ENCODE peak calls at places on chromosomes 7 and 10, in seven cellular contexts. One of them, this sample, is unnamed.

GRCh38 chr10:93221521-93221920 is 147.8 kb downstream of the CYP26A1 start:
- DNase-seq in GM23248: no peak
- DNase-seq in fibroblast of lung: no peak
- DNase-seq in DND-41: no peak
- DNase-seq in adipocyte: no peak
- DNase-seq in NT2/D1: no peak
- DNase-seq in HCT116: no peak
- DNase-seq in this sample: no peak

GRCh38 chr7:130971297-130971696 is 237.3 kb upstream of the KLF14 start:
- DNase-seq in GM23248: no peak
- DNase-seq in HCT116: no peak
- DNase-seq in NT2/D1: no peak
- DNase-seq in fibroblast of lung: no peak
- DNase-seq in DND-41: no peak
- DNase-seq in adipocyte: no peak
- DNase-seq in this sample: no peak

GRCh38 chr7:148856035-148856881 is 27.8 kb downstream of the EZH2 start:
- DNase-seq in DND-41: peak; percentile 39
- DNase-seq in HCT116: peak; percentile 28
- DNase-seq in GM23248: peak; percentile 55
- DNase-seq in adipocyte: peak; percentile 48
- DNase-seq in NT2/D1: peak; percentile 9
- DNase-seq in fibroblast of lung: no peak
- DNase-seq in this sample: no peak

GRCh38 chr7:46123-46829 is 146.1 kb upstream of the FAM20C start:
- DNase-seq in HCT116: no peak
- DNase-seq in DND-41: no peak
- DNase-seq in adipocyte: no peak
- DNase-seq in GM23248: no peak
- DNase-seq in NT2/D1: no peak
- DNase-seq in fibroblast of lung: no peak
- DNase-seq in this sample: peak; percentile 44

GRCh38 chr7:82886324-82886723 is 276.4 kb downstream of the PCLO start:
- DNase-seq in GM23248: no peak
- DNase-seq in DND-41: no peak
- DNase-seq in HCT116: no peak
- DNase-seq in adipocyte: peak; percentile 3
- DNase-seq in NT2/D1: no peak
- DNase-seq in fibroblast of lung: no peak
- DNase-seq in this sample: no peak

GRCh38 chr10:115854740-115855435 is 418.1 kb downstream of the GFRA1 start:
- DNase-seq in fibroblast of lung: peak; percentile 31
- DNase-seq in NT2/D1: no peak
- DNase-seq in DND-41: no peak
- DNase-seq in GM23248: peak; percentile 19
- DNase-seq in adipocyte: peak; percentile 13
- DNase-seq in HCT116: no peak
- DNase-seq in this sample: no peak

GRCh38 chr10:47029181-47029971 is 118.1 kb downstream of the PTPN20 start:
- DNase-seq in adipocyte: no peak
- DNase-seq in HCT116: no peak
- DNase-seq in fibroblast of lung: no peak
- DNase-seq in DND-41: no peak
- DNase-seq in GM23248: peak; percentile 29
- DNase-seq in NT2/D1: no peak
- DNase-seq in this sample: no peak

GRCh38 chr7:44244282-44244681 is 43.5 kb downstream of the YKT6 start:
- DNase-seq in GM23248: peak; percentile 50
- DNase-seq in fibroblast of lung: no peak
- DNase-seq in DND-41: peak; percentile 16
- DNase-seq in adipocyte: peak; percentile 33
- DNase-seq in HCT116: no peak
- DNase-seq in NT2/D1: no peak
- DNase-seq in this sample: no peak

GRCh38 chr10:100923580-100923979 is 10.8 kb downstream of the SLF2 start:
- DNase-seq in DND-41: no peak
- DNase-seq in fibroblast of lung: peak; percentile 54
- DNase-seq in adipocyte: no peak
- DNase-seq in NT2/D1: no peak
- DNase-seq in GM23248: peak; percentile 18
- DNase-seq in HCT116: no peak
- DNase-seq in this sample: no peak

GRCh38 chr7:90345548-90346319 is 782 bp upstream of the GTPBP10 start:
- DNase-seq in DND-41: no peak
- DNase-seq in HCT116: no peak
- DNase-seq in NT2/D1: no peak
- DNase-seq in fibroblast of lung: peak; percentile 74
- DNase-seq in adipocyte: peak; percentile 52
- DNase-seq in GM23248: peak; percentile 66
- DNase-seq in this sample: no peak

GRCh38 chr10:75623310-75623940 is 192.0 kb downstream of the LRMDA start:
- DNase-seq in NT2/D1: no peak
- DNase-seq in DND-41: no peak
- DNase-seq in GM23248: no peak
- DNase-seq in HCT116: no peak
- DNase-seq in fibroblast of lung: no peak
- DNase-seq in adipocyte: peak; percentile 0
- DNase-seq in this sample: no peak

GRCh38 chr7:1487466-1487865 is 16.7 kb downstream of the INTS1 start:
- DNase-seq in GM23248: no peak
- DNase-seq in adipocyte: no peak
- DNase-seq in DND-41: no peak
- DNase-seq in NT2/D1: no peak
- DNase-seq in HCT116: no peak
- DNase-seq in fibroblast of lung: no peak
- DNase-seq in this sample: no peak

GRCh38 chr10:71357792-71358265 is 38.8 kb downstream of the SLC29A3 start:
- DNase-seq in fibroblast of lung: peak; percentile 20
- DNase-seq in GM23248: peak; percentile 40
- DNase-seq in DND-41: no peak
- DNase-seq in NT2/D1: no peak
- DNase-seq in adipocyte: no peak
- DNase-seq in HCT116: no peak
- DNase-seq in this sample: peak; percentile 82

GRCh38 chr7:74225400-74225799 is 15.6 kb downstream of the LAT2 start:
- DNase-seq in GM23248: no peak
- DNase-seq in DND-41: no peak
- DNase-seq in fibroblast of lung: no peak
- DNase-seq in adipocyte: no peak
- DNase-seq in HCT116: no peak
- DNase-seq in NT2/D1: no peak
- DNase-seq in this sample: no peak

GRCh38 chr7:28169166-28169713 is 11.4 kb downstream of the JAZF1 start:
- DNase-seq in adipocyte: no peak
- DNase-seq in fibroblast of lung: peak; percentile 51
- DNase-seq in DND-41: no peak
- DNase-seq in NT2/D1: no peak
- DNase-seq in GM23248: peak; percentile 23
- DNase-seq in HCT116: no peak
- DNase-seq in this sample: no peak

GRCh38 chr10:110324805-110325280 is 20.1 kb upstream of the SMNDC1 start:
- DNase-seq in GM23248: no peak
- DNase-seq in adipocyte: no peak
- DNase-seq in fibroblast of lung: no peak
- DNase-seq in DND-41: no peak
- DNase-seq in HCT116: no peak
- DNase-seq in NT2/D1: no peak
- DNase-seq in this sample: no peak

GRCh38 chr10:68562666-68563522 is 2.8 kb downstream of the TET1 start:
- DNase-seq in HCT116: no peak
- DNase-seq in GM23248: peak; percentile 67
- DNase-seq in adipocyte: peak; percentile 60
- DNase-seq in DND-41: peak; percentile 56
- DNase-seq in fibroblast of lung: peak; percentile 67
- DNase-seq in NT2/D1: no peak
- DNase-seq in this sample: no peak

GRCh38 chr10:68560201-68560915 is at the start of gene TET1:
- DNase-seq in NT2/D1: no peak
- DNase-seq in HCT116: peak; percentile 33
- DNase-seq in DND-41: peak; percentile 57
- DNase-seq in GM23248: peak; percentile 57
- DNase-seq in adipocyte: peak; percentile 79
- DNase-seq in fibroblast of lung: peak; percentile 54
- DNase-seq in this sample: peak; percentile 73

GRCh38 chr10:68559872-68560200 is 301 bp upstream of the TET1 start:
- DNase-seq in NT2/D1: no peak
- DNase-seq in fibroblast of lung: no peak
- DNase-seq in HCT116: peak; percentile 8
- DNase-seq in adipocyte: peak; percentile 66
- DNase-seq in GM23248: peak; percentile 54
- DNase-seq in DND-41: no peak
- DNase-seq in this sample: no peak

GRCh38 chr10:68560916-68561691 is 967 bp downstream of the TET1 start:
- DNase-seq in GM23248: peak; percentile 54
- DNase-seq in DND-41: no peak
- DNase-seq in fibroblast of lung: peak; percentile 34
- DNase-seq in adipocyte: peak; percentile 74
- DNase-seq in HCT116: no peak
- DNase-seq in NT2/D1: no peak
- DNase-seq in this sample: peak; percentile 79

DNA sequence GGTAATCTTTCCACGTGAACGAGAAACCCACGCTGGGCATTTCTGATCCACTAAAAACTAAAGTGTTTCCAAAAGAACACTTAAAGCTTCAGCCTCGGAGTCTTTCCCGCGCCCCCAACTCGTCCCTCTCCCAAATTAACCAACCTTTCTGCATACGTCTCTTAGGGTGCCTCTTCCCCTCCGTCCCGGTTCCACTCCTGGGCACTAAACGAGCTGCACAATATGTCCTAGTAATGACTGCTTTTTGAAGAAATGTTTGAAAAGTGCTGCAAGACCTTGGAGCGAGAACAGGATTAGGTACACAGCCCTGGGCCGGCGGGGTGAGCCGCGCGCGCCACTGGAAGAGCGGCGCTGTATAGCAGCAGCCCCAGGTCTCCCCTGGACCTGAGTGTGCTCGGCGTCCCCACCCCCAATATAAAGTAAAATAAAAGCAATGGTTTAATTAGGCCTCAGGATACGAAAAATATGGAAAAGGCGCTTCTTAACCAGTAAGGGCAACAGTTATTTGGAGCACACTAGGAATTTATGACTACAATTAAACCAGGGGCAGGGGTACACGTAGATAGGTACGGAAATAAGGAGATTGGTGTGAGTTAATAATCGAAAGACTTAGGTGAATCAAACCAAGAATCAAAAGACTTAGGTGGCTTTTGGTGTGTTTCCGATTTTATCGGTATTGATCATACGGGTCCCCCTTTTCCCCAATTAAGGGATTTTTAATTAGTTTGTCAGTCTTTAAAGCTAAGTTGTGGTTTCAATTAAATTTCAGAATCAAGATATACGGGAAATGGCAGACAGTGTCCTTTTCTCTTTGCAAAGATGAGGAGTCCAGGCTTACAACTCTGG is 1.9 kb downstream of the TET1 start:
- DNase-seq in fibroblast of lung: peak; percentile 36
- DNase-seq in HCT116: no peak
- DNase-seq in adipocyte: no peak
- DNase-seq in GM23248: peak; percentile 54
- DNase-seq in NT2/D1: no peak
- DNase-seq in DND-41: no peak
- DNase-seq in this sample: no peak
- H3K9ac ChIP-seq in fibroblast of lung: no peak overlapping the region
- H3K9ac ChIP-seq in HCT116: no peak overlapping the region
- H3K9ac ChIP-seq in adipocyte: peak overlapping the region; percentile 80
- H3K9ac ChIP-seq in GM23248: peak overlapping the region; percentile 62
- H3K9ac ChIP-seq in NT2/D1: peak overlapping the region; percentile 76
- H3K9ac ChIP-seq in DND-41: peak overlapping the region; percentile 52
- H3K9ac ChIP-seq in this sample: no peak overlapping the region

GRCh38 chr7:18494821-18495408 is 634 bp upstream of the HDAC9 start:
- DNase-seq in DND-41: no peak
- DNase-seq in HCT116: no peak
- DNase-seq in fibroblast of lung: peak; percentile 82
- DNase-seq in GM23248: peak; percentile 88
- DNase-seq in NT2/D1: no peak
- DNase-seq in adipocyte: peak; percentile 69
- DNase-seq in this sample: no peak
- H3K4me3 ChIP-seq in DND-41: no peak overlapping the region
- H3K4me3 ChIP-seq in HCT116: no peak overlapping the region
- H3K4me3 ChIP-seq in fibroblast of lung: peak overlapping the region; percentile 35
- H3K4me3 ChIP-seq in GM23248: peak overlapping the region; percentile 54
- H3K4me3 ChIP-seq in NT2/D1: no peak overlapping the region
- H3K4me3 ChIP-seq in adipocyte: peak overlapping the region; percentile 76
- H3K4me3 ChIP-seq in this sample: no peak overlapping the region

GRCh38 chr7:35819954-35820703 is 19.3 kb downstream of the SEPTIN7 start:
- DNase-seq in DND-41: no peak
- DNase-seq in fibroblast of lung: no peak
- DNase-seq in HCT116: no peak
- DNase-seq in GM23248: no peak
- DNase-seq in NT2/D1: no peak
- DNase-seq in adipocyte: no peak
- DNase-seq in this sample: no peak

GRCh38 chr7:35818513-35818912 is 17.7 kb downstream of the SEPTIN7 start:
- DNase-seq in HCT116: no peak
- DNase-seq in fibroblast of lung: no peak
- DNase-seq in adipocyte: no peak
- DNase-seq in NT2/D1: no peak
- DNase-seq in GM23248: no peak
- DNase-seq in DND-41: no peak
- DNase-seq in this sample: no peak

GRCh38 chr7:35819310-35819709 is 18.5 kb downstream of the SEPTIN7 start:
- DNase-seq in fibroblast of lung: no peak
- DNase-seq in GM23248: no peak
- DNase-seq in DND-41: no peak
- DNase-seq in NT2/D1: no peak
- DNase-seq in HCT116: no peak
- DNase-seq in adipocyte: no peak
- DNase-seq in this sample: no peak

GRCh38 chr7:35823440-35823839 is 22.6 kb downstream of the SEPTIN7 start:
- DNase-seq in adipocyte: no peak
- DNase-seq in DND-41: no peak
- DNase-seq in NT2/D1: no peak
- DNase-seq in HCT116: no peak
- DNase-seq in fibroblast of lung: no peak
- DNase-seq in GM23248: no peak
- DNase-seq in this sample: no peak

GRCh38 chr7:35820858-35821257 is 20.0 kb downstream of the SEPTIN7 start:
- DNase-seq in adipocyte: no peak
- DNase-seq in DND-41: no peak
- DNase-seq in HCT116: no peak
- DNase-seq in GM23248: no peak
- DNase-seq in NT2/D1: no peak
- DNase-seq in fibroblast of lung: no peak
- DNase-seq in this sample: no peak
- H3K9me3 ChIP-seq in adipocyte: peaks cover 6% of the 10 kb centered on the region
- H3K9me3 ChIP-seq in DND-41: no peaks in the 10 kb centered on the region
- H3K9me3 ChIP-seq in HCT116: no peaks in the 10 kb centered on the region
- H3K9me3 ChIP-seq in GM23248: no peaks in the 10 kb centered on the region
- H3K9me3 ChIP-seq in NT2/D1: no peaks in the 10 kb centered on the region
- H3K9me3 ChIP-seq in fibroblast of lung: no peaks in the 10 kb centered on the region
- H3K9me3 ChIP-seq in this sample: no peaks in the 10 kb centered on the region

DNA sequence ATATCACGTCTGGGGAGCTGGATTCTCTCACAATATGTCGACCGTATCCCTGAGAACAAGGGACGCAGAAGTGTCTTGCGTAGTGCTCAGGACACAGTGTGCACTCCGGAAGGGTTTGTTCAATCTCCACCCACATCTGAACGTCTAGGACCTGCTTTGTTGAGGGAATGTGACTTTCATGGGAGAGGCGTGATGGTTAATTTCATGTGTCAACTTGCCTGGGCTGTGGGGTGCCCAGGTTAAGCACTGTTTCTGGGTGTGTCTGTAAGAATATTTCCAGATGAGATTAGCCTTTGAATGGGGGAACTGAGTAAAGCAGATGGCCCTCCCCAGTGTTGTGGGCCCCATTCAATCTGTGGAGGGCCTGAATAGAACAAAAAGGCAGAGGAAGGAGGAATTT is 80.4 kb upstream of the SFMBT2 start:
- DNase-seq in DND-41: no peak
- DNase-seq in GM23248: no peak
- DNase-seq in HCT116: no peak
- DNase-seq in adipocyte: no peak
- DNase-seq in NT2/D1: no peak
- DNase-seq in fibroblast of lung: no peak
- DNase-seq in this sample: no peak
- H3K9ac ChIP-seq in DND-41: no peak overlapping the region
- H3K9ac ChIP-seq in GM23248: no peak overlapping the region
- H3K9ac ChIP-seq in HCT116: no peak overlapping the region
- H3K9ac ChIP-seq in adipocyte: no peak overlapping the region
- H3K9ac ChIP-seq in NT2/D1: no peak overlapping the region
- H3K9ac ChIP-seq in fibroblast of lung: no peak overlapping the region
- H3K9ac ChIP-seq in this sample: no peak overlapping the region

This sample was measured in kidney.